ENCODE peak calls at places on chromosome 5, in eight cellular contexts. T is dorsolateral prefrontal cortex, K is brain microvascular endothelial cell, O is prostate gland, X is ovary, I is breast epithelium, U is left lung, G is coronary artery. A is an unnamed sample.

GRCh38 chr5:127442085-127442484 is 75.4 kb upstream of the PRRC1 start:
- DNase-seq in T (no peak), K (no peak), O (no peak), X (no peak), I (no peak), U (no peak), G (no peak), A (no peak)

GRCh38 chr5:60883229-60883628 is 39.2 kb upstream of the ELOVL7 start:
- DNase-seq in T (no peak), K (peak), O (no peak), X (no peak), I (no peak), U (no peak), G (no peak), A (no peak)

GRCh38 chr5:21701317-21701716 is 1151.8 kb downstream of the CDH12 start:
- DNase-seq in T (no peak), K (no peak), O (no peak), X (no peak), I (no peak), U (no peak), G (no peak), A (no peak)

GRCh38 chr5:170782438-170782837 is 1.1 kb upstream of the GABRP start:
- DNase-seq in T (no peak), K (no peak), O (no peak), X (no peak), I (no peak), U (no peak), G (peak), A (no peak)

GRCh38 chr5:61330879-61331406 is 1.1 kb upstream of the ZSWIM6 start:
- DNase-seq in T (peak), K (no peak), O (peak), X (peak), I (peak), U (peak), G (peak), A (peak)

GRCh38 chr5:5105531-5105930 is 34.6 kb upstream of the ADAMTS16 start:
- DNase-seq in T (no peak), K (no peak), O (no peak), X (no peak), I (no peak), U (no peak), G (no peak), A (no peak)

GRCh38 chr5:128427901-128428300 is 110.1 kb downstream of the FBN2 start:
- DNase-seq in T (no peak), K (no peak), O (no peak), X (no peak), I (no peak), U (no peak), G (no peak), A (no peak)

GRCh38 chr5:108258001-108258400 is 123.9 kb downstream of the FBXL17 start:
- DNase-seq in T (no peak), K (no peak), O (no peak), X (no peak), I (no peak), U (no peak), G (no peak), A (no peak)

GRCh38 chr5:140591747-140592372 is 27.2 kb downstream of the SLC35A4 start:
- DNase-seq in T (no peak), K (peak), O (no peak), X (no peak), I (no peak), U (no peak), G (no peak), A (no peak)

GRCh38 chr5:180377556-180378197 is 24.5 kb upstream of the GFPT2 start:
- DNase-seq in T (no peak), K (no peak), O (no peak), X (no peak), I (no peak), U (peak), G (no peak), A (no peak)

DNA sequence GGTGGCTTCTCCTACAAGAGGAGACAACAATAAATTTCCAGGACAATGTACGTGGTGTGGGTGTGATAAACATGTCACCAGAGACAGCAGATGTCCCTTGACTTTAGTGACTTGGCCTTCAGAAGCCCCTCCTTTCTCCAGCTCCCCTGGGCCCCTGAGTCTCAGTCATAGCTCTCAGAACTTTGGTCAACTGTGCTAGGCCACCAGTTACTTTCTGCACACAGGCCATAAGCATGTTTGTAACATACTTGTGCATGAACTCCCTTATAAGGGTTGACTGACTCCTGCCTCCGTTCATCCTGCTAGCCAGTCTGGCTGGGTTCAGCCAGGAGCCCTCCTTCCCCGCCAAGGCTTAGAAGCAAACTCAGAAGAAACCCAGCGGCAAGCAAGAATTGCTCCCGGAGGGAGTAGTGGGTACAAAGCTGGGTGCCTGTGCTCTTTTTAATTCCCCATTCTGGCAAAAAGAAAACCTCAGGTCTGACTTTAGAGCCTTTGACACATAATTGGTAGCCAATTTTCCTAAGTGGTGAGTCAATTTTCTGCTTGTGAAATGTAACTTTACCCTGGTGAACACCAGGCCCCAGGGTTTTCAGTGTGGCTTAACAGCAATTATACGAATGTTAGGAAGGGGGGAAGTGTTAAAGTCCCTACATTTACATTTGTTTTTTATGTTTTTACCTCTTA is 49.2 kb downstream of the EBF1 start:
- DNase-seq in T (no peak), K (peak), O (no peak), X (no peak), I (no peak), U (no peak), G (no peak), A (no peak)
- H3K4me3 ChIP-seq in T (peak), K (no peak), O (no peak), X (no peak), I (peak), U (no peak), G (peak), A (no peak)

DNA sequence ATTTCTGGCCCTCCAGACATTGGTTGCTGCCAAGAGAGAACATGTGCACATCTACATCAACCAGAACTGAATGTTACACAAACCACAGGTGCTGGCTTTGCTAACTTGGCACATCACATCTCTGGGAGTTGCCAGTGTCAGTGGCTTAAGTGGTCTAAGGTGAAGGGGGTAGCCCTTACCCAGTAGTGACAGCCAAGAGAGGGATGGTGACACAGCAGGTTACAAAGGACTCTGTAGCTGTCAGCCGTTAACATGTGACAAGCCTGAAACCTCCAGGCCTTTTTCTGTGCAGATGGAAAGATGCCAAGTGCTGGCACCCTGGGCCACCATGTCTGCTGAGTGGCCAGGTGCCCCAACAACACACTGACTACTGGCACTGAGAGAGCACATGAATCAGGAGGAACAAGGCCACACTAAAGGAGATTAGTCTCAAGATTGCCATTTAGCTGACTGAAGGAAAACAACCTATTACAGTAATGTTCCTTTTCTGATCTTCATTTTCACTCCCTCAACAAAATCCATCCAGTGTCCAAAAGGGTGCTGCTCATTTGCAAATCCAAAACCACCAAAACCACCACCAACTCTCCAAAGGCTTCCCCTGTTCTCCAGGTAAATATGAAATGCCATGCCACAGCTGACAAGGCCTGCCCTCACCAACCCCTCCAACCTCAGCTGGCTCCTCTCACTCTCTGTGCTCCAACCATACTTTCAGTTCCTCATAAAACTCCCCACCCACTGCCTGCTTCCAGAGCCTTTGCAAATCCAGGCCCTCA is 20.2 kb downstream of the SIL1 start:
- DNase-seq in T (no peak), K (no peak), O (peak), X (no peak), I (peak), U (no peak), G (no peak), A (no peak)
- H3K27ac ChIP-seq in T (peak), K (no peak), O (peak), X (no peak), I (peak), U (peak), G (peak), A (peak)

GRCh38 chr5:15472116-15472515 is 27.9 kb upstream of the FBXL7 start:
- DNase-seq in T (no peak), K (no peak), O (no peak), X (no peak), I (no peak), U (no peak), G (no peak), A (no peak)
- TF ChIP-seq CTCF in T (no peak), K (peak), O (no peak), X (no peak), I (no peak), U (no peak), G (no peak), A (no peak)

GRCh38 chr5:96022971-96023370 is 61.3 kb upstream of the ELL2 start:
- DNase-seq in T (no peak), K (no peak), O (no peak), X (no peak), I (no peak), U (no peak), G (no peak), A (no peak)
- H3K4me3 ChIP-seq in T (no peak), K (no peak), O (no peak), X (no peak), I (no peak), U (no peak), G (no peak), A (no peak)

GRCh38 chr5:66958126-66958983 is 238.2 kb downstream of the CD180 start:
- DNase-seq in T (no peak), K (peak), O (no peak), X (no peak), I (no peak), U (no peak), G (no peak), A (no peak)
- H3K27ac ChIP-seq in T (peak), K (peak), O (peak), X (no peak), I (peak), U (peak), G (peak), A (no peak)

GRCh38 chr5:169002941-169003555 is 297.9 kb downstream of the SLIT3 start:
- DNase-seq in T (no peak), K (no peak), O (no peak), X (no peak), I (no peak), U (no peak), G (no peak), A (no peak)

GRCh38 chr5:169004551-169004950 is 296.4 kb downstream of the SLIT3 start:
- DNase-seq in T (no peak), K (no peak), O (no peak), X (no peak), I (no peak), U (no peak), G (no peak), A (no peak)

GRCh38 chr5:169006206-169006605 is 294.7 kb downstream of the SLIT3 start:
- DNase-seq in T (no peak), K (no peak), O (no peak), X (no peak), I (no peak), U (no peak), G (no peak), A (no peak)

GRCh38 chr5:169001392-169001791 is 299.5 kb downstream of the SLIT3 start:
- DNase-seq in T (no peak), K (no peak), O (no peak), X (no peak), I (no peak), U (no peak), G (no peak), A (no peak)

GRCh38 chr5:169003721-169004481 is 297.0 kb downstream of the SLIT3 start:
- DNase-seq in T (no peak), K (no peak), O (no peak), X (peak), I (no peak), U (no peak), G (no peak), A (no peak)
- TF ChIP-seq CTCF in T (peak), K (peak), O (peak), X (peak), I (no peak), U (no peak), G (peak), A (no peak)

DNA sequence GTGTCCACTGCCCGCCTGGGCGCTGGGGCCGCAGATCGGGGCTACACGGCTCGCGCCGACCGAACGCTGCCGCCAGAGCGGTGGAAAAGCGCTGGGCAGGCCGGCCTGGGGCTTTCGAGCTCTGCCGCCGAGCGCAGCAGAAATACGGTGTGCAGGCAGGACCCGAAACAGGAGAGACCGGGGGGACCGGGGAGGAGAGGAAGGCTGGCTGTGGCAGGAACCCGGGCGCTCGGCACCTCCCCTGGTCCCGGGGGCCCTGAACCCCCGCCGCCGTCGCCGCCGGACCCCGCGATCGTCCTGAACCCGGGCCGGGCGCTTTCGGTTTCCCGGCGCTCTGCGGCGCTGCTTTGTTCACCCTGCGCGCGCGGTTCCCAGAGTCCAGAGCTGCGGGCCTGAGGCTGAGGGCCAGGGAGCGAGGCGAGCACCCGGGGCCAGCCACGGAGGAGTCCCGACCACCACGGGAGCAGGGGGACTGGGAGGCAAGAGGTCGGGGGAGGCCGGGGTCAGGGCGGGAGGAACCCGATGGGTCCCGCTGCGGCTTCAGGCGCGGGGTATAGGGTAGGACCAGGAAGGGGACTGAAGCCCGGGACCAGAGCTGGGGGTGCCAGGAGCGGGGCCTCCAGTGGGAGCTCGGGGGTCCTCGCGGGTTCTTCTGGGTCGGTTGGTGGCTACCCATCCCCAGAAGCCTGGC is 12.0 kb downstream of the IRX2 start:
- DNase-seq in T (no peak), K (no peak), O (no peak), X (no peak), I (no peak), U (peak), G (peak), A (no peak)
- H3K4me3 ChIP-seq in T (peak), K (peak), O (peak), X (no peak), I (peak), U (peak), G (peak), A (peak)

GRCh38 chr5:9549941-9550340 is 4.1 kb upstream of the SEMA5A start:
- DNase-seq in T (no peak), K (peak), O (no peak), X (no peak), I (no peak), U (no peak), G (no peak), A (no peak)

GRCh38 chr5:9545959-9546851 is at the start of gene SEMA5A:
- DNase-seq in T (peak), K (peak), O (peak), X (peak), I (peak), U (peak), G (peak), A (peak)

GRCh38 chr5:9544502-9545300 is 1.2 kb downstream of the SEMA5A start:
- DNase-seq in T (peak), K (peak), O (peak), X (peak), I (peak), U (peak), G (peak), A (peak)

GRCh38 chr5:9545301-9545958 is 445 bp downstream of the SEMA5A start:
- DNase-seq in T (no peak), K (no peak), O (peak), X (no peak), I (no peak), U (peak), G (no peak), A (peak)

GRCh38 chr5:9546973-9547947 is 1.4 kb upstream of the SEMA5A start:
- DNase-seq in T (no peak), K (peak), O (peak), X (peak), I (no peak), U (no peak), G (no peak), A (peak)
- H3K27ac ChIP-seq in T (peak), K (peak), O (peak), X (peak), I (peak), U (peak), G (peak), A (peak)